ENCODE peak calls at places on chromosomes 13 and 19, in seven cellular contexts. E is astrocyte of the cerebellum, I is A549, F is AG10803, O is GM12864, Q is fibroblast of pulmonary artery, Z is tibial artery. N is an unnamed sample.
A peak's percentile ranks its signal among the peaks of the same experiment; 100 is the strongest.

GRCh38 chr13:74866151-74866550 is 615.8 kb downstream of the TBC1D4 start:
- DNase-seq in Q (peak; percentile 12), I (no peak), O (no peak), Z (no peak), F (peak; percentile 12), E (no peak), N (peak; percentile 20)

GRCh38 chr19:29516358-29516725 is 9.5 kb upstream of the VSTM2B start:
- DNase-seq in I (no peak), F (no peak), O (no peak), E (no peak), Q (no peak), Z (no peak), N (no peak)

GRCh38 chr19:49196527-49197240 is 39.1 kb downstream of the TRPM4 start:
- DNase-seq in I (no peak), Q (no peak), E (no peak), Z (peak; percentile 73), F (no peak), O (no peak), N (no peak)

GRCh38 chr19:30096596-30097370 is 154.7 kb downstream of the URI1 start:
- DNase-seq in I (no peak), F (no peak), Z (no peak), E (no peak), Q (no peak), O (no peak), N (no peak)

GRCh38 chr13:83907196-83907989 is 25.1 kb upstream of the SLITRK1 start:
- DNase-seq in F (no peak), O (no peak), E (no peak), Q (no peak), I (no peak), Z (no peak), N (no peak)

GRCh38 chr19:16209266-16209665 is 11.6 kb downstream of the AP1M1 start:
- DNase-seq in I (no peak), F (no peak), O (no peak), E (no peak), Z (no peak), Q (no peak), N (no peak)

GRCh38 chr13:111484129-111484925 is 163.9 kb downstream of the TEX29 start:
- DNase-seq in Z (no peak), E (no peak), F (no peak), O (no peak), I (no peak), Q (no peak), N (no peak)

GRCh38 chr13:94143624-94144350 is 335.7 kb downstream of the DCT start:
- DNase-seq in Q (no peak), Z (no peak), I (no peak), F (no peak), O (no peak), E (no peak), N (no peak)

GRCh38 chr13:108508263-108508662 is 121.1 kb upstream of the MYO16 start:
- DNase-seq in E (peak; percentile 42), Z (no peak), F (no peak), I (peak; percentile 10), O (no peak), Q (peak; percentile 59), N (peak; percentile 48)

GRCh38 chr13:75829874-75830273 is 193.7 kb downstream of the LMO7 start:
- DNase-seq in Q (no peak), I (no peak), F (peak; percentile 30), E (no peak), O (no peak), Z (no peak), N (no peak)

GRCh38 chr13:104295537-104295936 is 1229.3 kb upstream of the SLC10A2 start:
- DNase-seq in F (no peak), Q (no peak), Z (no peak), I (no peak), O (no peak), E (no peak), N (no peak)

GRCh38 chr19:11373166-11373884 is 1.1 kb upstream of the SWSAP1 start:
- DNase-seq in Q (peak; percentile 31), I (no peak), O (no peak), F (peak; percentile 6), E (no peak), Z (no peak), N (no peak)

GRCh38 chr13:105990256-105990958 is 545.1 kb downstream of the EFNB2 start:
- DNase-seq in Q (peak; percentile 14), Z (no peak), O (no peak), E (no peak), I (no peak), F (peak; percentile 23), N (no peak)

GRCh38 chr13:84439108-84439507 is 556.8 kb upstream of the SLITRK1 start:
- DNase-seq in O (no peak), Q (peak; percentile 28), F (peak; percentile 58), Z (no peak), E (no peak), I (no peak), N (peak; percentile 14)

GRCh38 chr13:35723820-35724219 is 247.3 kb upstream of the MAB21L1 start:
- DNase-seq in I (no peak), O (no peak), E (no peak), Q (peak; percentile 76), Z (no peak), F (peak; percentile 92), N (peak; percentile 66)

GRCh38 chr19:7641288-7642276 is 4.7 kb downstream of the STXBP2 start:
- DNase-seq in I (no peak), F (no peak), Z (no peak), O (no peak), E (no peak), Q (no peak), N (no peak)
- TF ChIP-seq CTCF in I (no peak), F (no peak), Z (no peak), O (no peak), E (no peak), Q (no peak), N (no peak)

DNA sequence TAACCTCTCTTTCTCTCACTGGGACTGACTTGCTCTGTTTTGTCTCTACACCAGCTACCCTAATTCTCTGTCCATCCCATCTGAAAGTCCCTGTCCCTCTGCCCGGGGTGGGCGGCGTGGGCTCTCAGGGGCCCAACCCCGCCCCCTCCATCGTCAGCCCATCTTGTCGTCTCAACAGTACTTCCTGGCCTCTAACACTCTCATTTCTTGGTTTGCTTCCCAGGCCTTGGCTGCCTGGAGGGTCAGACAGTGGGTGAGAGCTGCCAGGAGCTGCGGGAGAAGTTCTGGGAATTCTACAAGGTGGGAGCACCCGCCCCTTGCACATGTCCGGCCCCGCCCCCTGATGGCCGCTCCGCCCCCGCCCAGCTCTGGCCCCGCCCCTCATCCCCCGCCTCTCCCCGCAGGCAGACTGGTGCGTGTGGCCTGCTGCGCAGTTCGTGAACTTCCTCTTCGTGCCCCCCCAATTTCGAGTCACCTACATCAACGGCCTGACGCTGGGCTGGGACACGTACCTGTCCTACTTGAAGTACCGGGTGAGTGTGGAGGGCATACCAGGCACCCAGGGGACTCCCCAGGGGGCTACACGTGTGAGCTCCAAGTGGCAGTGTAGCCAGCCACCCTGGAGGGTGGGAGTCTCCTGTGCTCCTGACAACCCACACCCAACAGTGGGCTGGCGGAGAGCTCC is 1.7 kb downstream of the MPV17L2 start:
- DNase-seq in Q (peak; percentile 56), F (no peak), O (no peak), E (peak; percentile 65), I (no peak), Z (no peak), N (peak; percentile 79)
- H3K4me3 ChIP-seq in Q (peak overlapping the region; percentile 82), F (peak overlapping the region; percentile 78), O (peak overlapping the region; percentile 65), E (peak overlapping the region; percentile 78), I (no peak overlapping the region), Z (peak overlapping the region; percentile 86), N (no peak overlapping the region)

DNA sequence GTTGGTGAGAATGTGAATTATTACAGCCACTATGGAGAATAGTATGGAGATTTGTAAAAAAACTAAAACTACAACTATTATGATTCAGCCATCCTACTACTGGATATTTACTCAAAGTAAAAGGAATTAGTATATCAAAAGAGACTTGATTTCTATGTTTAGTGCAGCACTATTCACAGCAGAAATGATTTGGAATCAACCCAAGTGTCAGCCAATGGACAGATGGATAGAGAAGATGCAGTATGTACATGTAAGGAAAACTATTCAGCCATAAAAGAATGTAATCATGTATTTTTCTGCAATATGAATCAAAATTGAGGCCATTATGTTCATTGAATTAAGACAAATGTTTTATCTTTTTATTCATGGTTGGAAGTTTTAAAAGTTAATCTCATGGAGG is 1705.5 kb downstream of the SLITRK1 start:
- DNase-seq in Q (no peak), E (no peak), O (no peak), I (no peak), F (no peak), Z (no peak), N (no peak)
- TF ChIP-seq CTCF in Q (no peak), E (no peak), O (no peak), I (no peak), F (no peak), Z (no peak), N (no peak)

GRCh38 chr13:114234645-114235421 is at the start of gene CDC16:
- DNase-seq in I (peak; percentile 77), Q (peak; percentile 93), F (peak; percentile 91), Z (peak; percentile 96), E (peak; percentile 72), O (peak; percentile 75), N (peak; percentile 92)

GRCh38 chr13:114237415-114238112 is 2.9 kb downstream of the CDC16 start:
- DNase-seq in Z (no peak), I (no peak), O (no peak), E (no peak), Q (no peak), F (no peak), N (no peak)

GRCh38 chr13:114234266-114234644 is 442 bp upstream of the CDC16 start:
- DNase-seq in I (no peak), E (no peak), Z (no peak), Q (no peak), F (no peak), O (no peak), N (no peak)

GRCh38 chr13:114235697-114236096 is 1.0 kb downstream of the CDC16 start:
- DNase-seq in Q (no peak), I (no peak), F (no peak), E (no peak), Z (no peak), O (no peak), N (no peak)

DNA sequence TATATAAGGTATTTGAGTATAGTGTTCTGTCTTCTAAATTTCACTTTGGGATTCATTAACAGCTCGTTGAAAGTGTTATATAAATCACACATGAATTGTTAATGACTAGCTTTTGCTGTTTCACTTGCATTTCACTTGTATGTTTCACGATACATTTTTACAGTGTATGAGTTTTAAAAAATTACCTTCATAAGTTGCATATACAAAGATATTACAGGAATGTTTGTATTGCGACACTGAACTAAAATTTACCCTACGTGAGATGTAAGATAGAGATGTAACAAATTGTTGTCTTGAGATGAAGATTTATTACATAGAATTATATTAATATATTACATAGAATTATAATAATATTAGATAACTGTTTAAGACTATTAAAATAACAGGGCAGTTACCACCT is 1.5 kb downstream of the CDC16 start:
- DNase-seq in O (no peak), E (no peak), Z (no peak), I (no peak), Q (no peak), F (no peak), N (no peak)
- H3K4me3 ChIP-seq in O (peak overlapping the region; percentile 89), E (peak overlapping the region; percentile 95), Z (peak overlapping the region; percentile 72), I (peak overlapping the region; percentile 83), Q (peak overlapping the region; percentile 84), F (peak overlapping the region; percentile 85), N (peak overlapping the region; percentile 90)